ENCODE peak calls at places on chromosome 12, in five cellular contexts. G is RWPE1, J is tibial nerve, T is islet precursor cell, O is nephron progenitor cell. Q is an unnamed sample.

GRCh38 chr12:123398177-123398916 is 14.4 kb downstream of the KMT5A start:
- DNase-seq in J (peak; percentile 32), G (no peak), T (no peak), O (no peak), Q (no peak)

GRCh38 chr12:105487961-105488360 is 157.5 kb downstream of the C12orf75 start:
- DNase-seq in O (no peak), G (no peak), J (no peak), T (no peak), Q (no peak)

GRCh38 chr12:76560083-76560491 is 516 bp upstream of the OSBPL8 start:
- DNase-seq in G (no peak), T (no peak), O (no peak), J (no peak), Q (no peak)

GRCh38 chr12:100376166-100376565 is 19.3 kb downstream of the SLC17A8 start:
- DNase-seq in G (no peak), J (no peak), T (no peak), O (no peak), Q (no peak)

GRCh38 chr12:93448796-93449195 is 7.0 kb upstream of the UBE2N start:
- DNase-seq in O (no peak), T (no peak), G (no peak), J (no peak), Q (no peak)

GRCh38 chr12:109770104-109770860 is 56.7 kb downstream of the FAM222A start:
- DNase-seq in J (no peak), O (no peak), G (no peak), T (peak; percentile 51), Q (no peak)

GRCh38 chr12:26226629-26227375 is 31.4 kb downstream of the SSPN start:
- DNase-seq in O (peak; percentile 60), T (peak; percentile 90), J (no peak), G (peak; percentile 56), Q (peak; percentile 82)

GRCh38 chr12:69161835-69162234 is 77.5 kb upstream of the CPSF6 start:
- DNase-seq in G (no peak), T (no peak), J (no peak), O (no peak), Q (peak; percentile 16)

GRCh38 chr12:18895946-18896345 is 158.0 kb downstream of the CAPZA3 start:
- DNase-seq in T (peak; percentile 89), G (no peak), O (peak; percentile 54), J (no peak), Q (peak; percentile 84)

GRCh38 chr12:91940826-91941225 is 204.8 kb downstream of the BTG1 start:
- DNase-seq in J (no peak), G (no peak), T (no peak), O (no peak), Q (no peak)

GRCh38 chr12:30974746-30975500 is 48.4 kb downstream of the TSPAN11 start:
- DNase-seq in J (no peak), T (no peak), G (no peak), O (no peak), Q (no peak)

GRCh38 chr12:57477710-57478681 is 1.7 kb downstream of the ARHGAP9 start:
- DNase-seq in G (no peak), T (no peak), J (no peak), O (no peak), Q (no peak)

GRCh38 chr12:121964813-121965643 is 46.6 kb downstream of the CFAP251 start:
- DNase-seq in G (peak; percentile 50), O (no peak), T (no peak), J (no peak), Q (no peak)

GRCh38 chr12:51667269-51667668 is 76.2 kb downstream of the SCN8A start:
- DNase-seq in T (no peak), J (no peak), G (no peak), O (no peak), Q (no peak)

Q was measured in neural progenitor cell.